ENCODE peak calls at places on chromosomes 3 and 15, in seven cellular contexts. E is trophoblast cell, F is neuronal stem cell, G is mesendoderm, J is IMR-90, D is mesenchymal stem cell, B is H1. H is an unnamed sample.

GRCh38 chr15:59550520-59550919 is 61.1 kb upstream of the GCNT3 start:
- DNase-seq in E (no peak), B (no peak), G (no peak), F (no peak), J (no peak), D (no peak), H (no peak)

GRCh38 chr3:11155341-11156025 is 1.2 kb downstream of the HRH1 start:
- DNase-seq in D (peak), E (peak), F (peak), B (peak), J (peak), G (peak), H (peak)

GRCh38 chr3:38608086-38608775 is 41.3 kb downstream of the SCN5A start:
- DNase-seq in E (no peak), F (no peak), J (no peak), B (no peak), D (no peak), G (no peak), H (no peak)

GRCh38 chr15:57647791-57648130 is 56.1 kb downstream of the MYZAP start:
- DNase-seq in F (no peak), J (peak), G (peak), D (no peak), E (no peak), B (no peak), H (no peak)

GRCh38 chr3:55190296-55190695 is 262.4 kb upstream of the LRTM1 start:
- DNase-seq in J (peak), E (peak), D (peak), G (peak), B (no peak), F (no peak), H (no peak)

GRCh38 chr15:69497076-69497475 is 44.5 kb downstream of the RPLP1 start:
- DNase-seq in J (no peak), F (no peak), G (no peak), E (no peak), D (no peak), B (peak), H (no peak)

GRCh38 chr3:195154793-195155535 is 116.0 kb downstream of the XXYLT1 start:
- DNase-seq in G (peak), J (peak), E (no peak), D (peak), B (no peak), F (no peak), H (no peak)

GRCh38 chr3:149512073-149512782 is 37.7 kb downstream of the TM4SF4 start:
- DNase-seq in E (peak), B (peak), G (peak), D (peak), F (peak), J (peak), H (peak)

GRCh38 chr3:38334656-38335055 is 11.9 kb upstream of the XYLB start:
- DNase-seq in G (no peak), F (no peak), J (peak), E (no peak), D (no peak), B (no peak), H (no peak)

GRCh38 chr3:189170559-189170958 is 1.2 kb upstream of the TPRG1 start:
- DNase-seq in F (no peak), G (no peak), J (no peak), D (no peak), E (peak), B (no peak), H (no peak)

GRCh38 chr15:72197460-72198409 is at the start of gene GRAMD2A:
- DNase-seq in B (peak), J (no peak), G (peak), E (peak), F (no peak), D (peak), H (peak)

GRCh38 chr3:138112362-138112761 is 3.0 kb downstream of the DZIP1L start:
- DNase-seq in B (no peak), J (no peak), G (no peak), F (no peak), D (peak), E (peak), H (no peak)

GRCh38 chr15:101497017-101497416 is 7.5 kb upstream of the PCSK6 start:
- DNase-seq in E (no peak), F (no peak), J (no peak), D (no peak), B (peak), G (no peak), H (no peak)

GRCh38 chr3:64509216-64509615 is 178.6 kb downstream of the ADAMTS9 start:
- DNase-seq in E (no peak), F (no peak), J (peak), B (no peak), D (no peak), G (no peak), H (no peak)

GRCh38 chr15:92166029-92166428 is 227.7 kb upstream of the ST8SIA2 start:
- DNase-seq in J (no peak), G (peak), D (no peak), B (no peak), F (no peak), E (no peak), H (no peak)

GRCh38 chr15:62444104-62445027 is 279.3 kb upstream of the C2CD4B start:
- DNase-seq in B (no peak), G (no peak), J (peak), D (peak), E (peak), F (no peak), H (no peak)

GRCh38 chr3:39941941-39942340 is 132.5 kb downstream of the MYRIP start:
- DNase-seq in F (no peak), G (no peak), E (no peak), D (no peak), B (no peak), J (no peak), H (no peak)

GRCh38 chr3:43260412-43260811 is 25.9 kb upstream of the SNRK start:
- DNase-seq in E (no peak), J (peak), D (peak), F (no peak), G (no peak), B (no peak), H (no peak)

GRCh38 chr3:71584216-71585061 is 911 bp upstream of the FOXP1 start:
- DNase-seq in F (peak), E (peak), B (peak), G (peak), J (peak), D (peak), H (peak)

GRCh38 chr3:28915711-28916481 is 365.0 kb upstream of the RBMS3 start:
- DNase-seq in E (peak), J (peak), G (peak), F (peak), D (peak), B (no peak), H (peak)

GRCh38 chr3:64048631-64049061 is 25.4 kb upstream of the PSMD6 start:
- DNase-seq in G (no peak), J (peak), D (no peak), F (no peak), E (no peak), B (no peak), H (no peak)

GRCh38 chr15:67550522-67550921 is 8.0 kb downstream of the MAP2K5 start:
- DNase-seq in G (peak), E (peak), J (peak), B (no peak), D (peak), F (no peak), H (no peak)

GRCh38 chr15:66885281-66885915 is 180.0 kb upstream of the SMAD3 start:
- DNase-seq in G (no peak), B (peak), J (no peak), D (no peak), E (no peak), F (no peak), H (no peak)

GRCh38 chr15:48537277-48538113 is 108.0 kb downstream of the FBN1 start:
- DNase-seq in B (no peak), J (peak), E (no peak), G (no peak), D (peak), F (no peak), H (no peak)

GRCh38 chr3:140023616-140024530 is 88.9 kb downstream of the CLSTN2 start:
- DNase-seq in D (no peak), E (no peak), G (no peak), F (no peak), J (no peak), B (no peak), H (no peak)

GRCh38 chr3:124597273-124597672 is 133.0 kb upstream of the UMPS start:
- DNase-seq in F (no peak), J (no peak), B (no peak), E (no peak), D (no peak), G (no peak), H (no peak)

GRCh38 chr3:167246252-167246651 is 133.8 kb downstream of the ZBBX start:
- DNase-seq in D (no peak), E (no peak), J (no peak), F (no peak), B (no peak), G (no peak), H (no peak)

GRCh38 chr15:34038023-34038403 is 991 bp downstream of the AVEN start:
- DNase-seq in E (no peak), J (no peak), G (no peak), F (no peak), B (no peak), D (no peak), H (no peak)
- H3K23ac ChIP-seq in E (no peak), J (peak), G (peak), F (peak), B (no peak), D (peak), H (no peak)

GRCh38 chr3:17954801-17955200 is 212.4 kb upstream of the TBC1D5 start:
- DNase-seq in D (no peak), G (peak), F (no peak), J (no peak), B (no peak), E (no peak), H (peak)

GRCh38 chr3:17951241-17951640 is 208.8 kb upstream of the TBC1D5 start:
- DNase-seq in D (no peak), B (no peak), E (no peak), F (no peak), J (no peak), G (no peak), H (no peak)

DNA sequence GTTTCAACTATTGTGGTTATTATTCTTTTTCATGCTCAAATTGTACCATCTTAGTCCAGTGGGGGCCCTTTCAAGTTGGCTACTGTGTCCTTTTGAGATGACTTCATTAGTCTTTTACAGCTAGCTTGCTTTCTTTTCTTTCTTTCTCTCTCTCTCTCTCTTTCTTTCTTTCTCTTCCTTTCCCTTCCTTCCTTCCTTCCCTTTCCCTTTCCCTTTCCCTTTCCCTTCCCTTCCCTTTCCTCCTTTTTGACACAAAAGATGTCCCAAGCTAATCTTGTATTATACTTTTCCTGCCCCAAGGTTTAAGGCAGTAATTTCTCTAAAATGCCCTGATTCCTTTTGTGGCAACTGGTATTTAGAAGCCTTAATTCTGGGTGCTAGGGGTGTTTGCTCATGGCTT is 213.0 kb upstream of the TBC1D5 start:
- DNase-seq in F (no peak), J (no peak), E (no peak), G (no peak), D (no peak), B (no peak), H (no peak)
- H3K23ac ChIP-seq in F (no peak), J (no peak), E (no peak), G (no peak), D (no peak), B (no peak), H (no peak)

GRCh38 chr15:65612616-65612946 is 1.6 kb upstream of the INTS14 start:
- DNase-seq in J (peak), F (no peak), B (no peak), D (peak), G (no peak), E (no peak), H (no peak)
- H3K23ac ChIP-seq in J (peak), F (no peak), B (no peak), D (no peak), G (no peak), E (no peak), H (no peak)

DNA sequence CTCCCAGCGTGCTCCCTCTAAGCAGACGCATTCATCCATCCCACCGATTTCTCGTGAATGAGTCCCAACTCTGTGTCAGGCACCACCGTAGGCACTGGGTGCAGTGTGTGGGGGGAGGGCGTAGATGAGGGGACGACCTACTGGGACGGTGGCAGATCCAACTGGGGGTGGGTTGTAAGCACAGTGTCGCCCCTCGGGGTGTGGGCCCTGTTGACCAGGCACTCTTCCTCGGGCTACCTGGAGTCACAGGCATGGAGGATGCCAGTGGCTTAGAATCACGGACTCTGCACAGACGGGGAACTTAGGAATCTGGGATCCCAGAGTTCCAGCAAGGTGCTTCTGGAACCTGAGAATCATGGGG is 66.2 kb downstream of the SLC6A6 start:
- DNase-seq in F (no peak), J (no peak), G (no peak), B (no peak), E (no peak), D (no peak), H (no peak)
- H3K23ac ChIP-seq in F (no peak), J (no peak), G (no peak), B (no peak), E (no peak), D (no peak), H (no peak)

GRCh38 chr3:169811606-169812123 is 1.0 kb upstream of the LRRIQ4 start:
- DNase-seq in G (no peak), F (no peak), B (no peak), D (peak), J (peak), E (no peak), H (no peak)
- H3K23ac ChIP-seq in G (no peak), F (peak), B (no peak), D (no peak), J (no peak), E (no peak), H (no peak)

GRCh38 chr3:32261545-32261944 is 23.1 kb downstream of the CMTM8 start:
- DNase-seq in J (no peak), B (no peak), D (no peak), G (no peak), F (no peak), E (no peak), H (no peak)
- H3K23ac ChIP-seq in J (no peak), B (no peak), D (no peak), G (no peak), F (no peak), E (no peak), H (no peak)

DNA sequence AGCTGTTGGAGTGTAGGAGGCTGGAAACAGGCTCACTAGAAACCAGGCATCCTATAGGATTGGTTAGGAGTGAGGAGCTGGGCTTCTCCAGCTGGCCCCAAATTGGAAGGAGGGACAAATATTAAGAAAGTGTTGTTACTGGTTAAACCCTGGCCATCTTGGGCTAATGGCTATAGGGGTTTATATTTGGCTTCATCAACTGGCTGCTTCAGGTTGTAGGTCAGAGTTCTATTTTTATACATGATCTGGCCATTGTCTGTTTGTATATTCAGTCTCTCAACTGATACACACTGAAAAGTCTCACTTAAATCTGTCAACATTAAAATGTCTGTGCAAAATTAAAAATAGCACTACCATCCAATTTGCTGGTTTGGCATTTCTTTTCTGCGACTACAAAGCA is 70.2 kb upstream of the ARRDC4 start:
- DNase-seq in B (no peak), F (no peak), D (no peak), G (no peak), J (no peak), E (no peak), H (no peak)
- H3K23ac ChIP-seq in B (no peak), F (no peak), D (no peak), G (no peak), J (no peak), E (no peak), H (no peak)

DNA sequence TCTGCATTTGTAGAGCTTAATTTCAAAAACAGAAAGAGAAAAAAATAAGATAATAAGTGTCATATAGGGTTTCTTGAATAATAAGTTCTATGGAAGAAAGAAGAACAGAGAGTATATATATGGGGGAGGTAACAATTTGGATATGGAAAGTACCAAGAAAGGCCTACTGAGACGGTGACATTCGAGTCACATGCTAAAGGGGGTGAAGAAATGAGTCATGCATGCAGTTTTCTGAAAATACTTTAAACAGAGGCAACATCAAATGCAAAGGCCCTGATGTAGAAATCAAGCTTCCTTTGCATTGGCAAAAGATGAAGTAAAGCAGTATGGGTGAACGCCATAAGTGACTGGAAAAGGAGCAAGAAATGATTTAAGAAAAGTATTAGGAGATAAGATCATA is 371.6 kb upstream of the ZNF385D start:
- DNase-seq in E (no peak), J (no peak), G (no peak), B (no peak), D (no peak), F (no peak), H (no peak)
- H3K23ac ChIP-seq in E (no peak), J (no peak), G (no peak), B (no peak), D (no peak), F (no peak), H (no peak)

DNA sequence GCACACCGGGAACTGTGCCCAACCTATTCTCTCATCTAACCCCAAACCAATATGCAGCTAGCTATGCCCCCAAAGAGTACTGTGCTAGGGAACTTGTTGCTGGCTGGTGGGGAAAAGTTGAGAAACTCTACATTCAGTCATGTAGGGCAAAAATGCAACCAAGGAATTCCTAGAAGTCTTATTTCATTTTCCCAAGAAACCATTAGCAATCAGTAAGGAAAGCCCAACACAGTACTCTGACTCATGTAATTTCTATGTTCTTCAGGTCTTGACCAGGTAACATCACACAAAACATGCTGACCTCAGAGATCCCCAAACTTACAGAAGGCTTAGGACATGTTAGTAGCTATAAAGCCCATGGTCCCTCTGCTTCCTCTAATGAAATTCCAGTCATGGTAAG is 52.1 kb downstream of the TASOR start:
- DNase-seq in J (peak), B (no peak), E (peak), F (no peak), D (no peak), G (no peak), H (no peak)
- H3K23ac ChIP-seq in J (no peak), B (no peak), E (no peak), F (no peak), D (no peak), G (no peak), H (no peak)